ENCODE peak calls at places on chromosomes 16 and 17, in five cellular contexts. T is AG09309, G is foreskin fibroblast, S is body of pancreas, C is mucosa of descending colon. N is an unnamed sample.

GRCh38 chr17:63954402-63955063 is 18.2 kb downstream of the SCN4A start:
- DNase-seq in T (no peak), G (no peak), S (no peak), C (no peak), N (no peak)

GRCh38 chr17:58899191-58899590 is 143.5 kb downstream of the PPM1E start:
- DNase-seq in T (no peak), G (no peak), S (no peak), C (no peak), N (no peak)

GRCh38 chr17:29918922-29919856 is 10.8 kb downstream of the SSH2 start:
- DNase-seq in T (no peak), G (peak), S (no peak), C (no peak), N (peak)

GRCh38 chr16:53509906-53510703 is 7.1 kb upstream of the AKTIP start:
- DNase-seq in T (no peak), G (peak), S (peak), C (peak), N (peak)

GRCh38 chr16:28534542-28535373 is 4.0 kb downstream of the NUPR1 start:
- DNase-seq in T (peak), G (peak), S (peak), C (no peak), N (no peak)

GRCh38 chr16:72467157-72467759 is 295.3 kb upstream of the PMFBP1 start:
- DNase-seq in T (peak), G (peak), S (peak), C (no peak), N (peak)

GRCh38 chr17:8117367-8117979 is 841 bp downstream of the ALOXE3 start:
- DNase-seq in T (no peak), G (no peak), S (no peak), C (no peak), N (no peak)

GRCh38 chr17:43732961-43733360 is 25.6 kb downstream of the SOST start:
- DNase-seq in T (peak), G (peak), S (no peak), C (no peak), N (peak)

GRCh38 chr16:30004811-30005242 is 6.0 kb downstream of the DOC2A start:
- DNase-seq in T (no peak), G (no peak), S (no peak), C (no peak), N (no peak)

GRCh38 chr17:66620528-66620927 is 214.4 kb upstream of the CACNG5 start:
- DNase-seq in T (no peak), G (peak), S (no peak), C (no peak), N (no peak)

GRCh38 chr17:29572691-29573557 is 4.4 kb downstream of the TP53I13 start:
- DNase-seq in T (no peak), G (peak), S (peak), C (peak), N (peak)

GRCh38 chr16:75192606-75193264 is 14.2 kb downstream of the CTRB2 start:
- DNase-seq in T (no peak), G (no peak), S (no peak), C (no peak), N (no peak)

GRCh38 chr16:55555436-55555835 is 11.0 kb upstream of the CAPNS2 start:
- DNase-seq in T (peak), G (peak), S (no peak), C (no peak), N (no peak)

GRCh38 chr16:11296706-11297491 is 15.8 kb upstream of the PRM1 start:
- DNase-seq in T (no peak), G (no peak), S (peak), C (no peak), N (no peak)

GRCh38 chr16:50671644-50672260 is 9.4 kb downstream of the SNX20 start:
- DNase-seq in T (no peak), G (peak), S (no peak), C (no peak), N (peak)

GRCh38 chr17:2120550-2121335 is 65.8 kb downstream of the HIC1 start:
- DNase-seq in T (peak), G (peak), S (no peak), C (no peak), N (no peak)

GRCh38 chr17:37541880-37542675 is 52.4 kb downstream of the DUSP14 start:
- DNase-seq in T (peak), G (peak), S (no peak), C (no peak), N (peak)

GRCh38 chr16:70696952-70697600 is 11.2 kb upstream of the MTSS2 start:
- DNase-seq in T (no peak), G (peak), S (no peak), C (no peak), N (no peak)

GRCh38 chr17:56699186-56699895 is 105.8 kb downstream of the NOG start:
- DNase-seq in T (peak), G (peak), S (peak), C (peak), N (peak)

GRCh38 chr17:75219815-75220214 is 14.3 kb downstream of the NUP85 start:
- DNase-seq in T (no peak), G (no peak), S (no peak), C (no peak), N (no peak)

GRCh38 chr17:8629371-8630226 is 926 bp downstream of the MYH10 start:
- DNase-seq in T (no peak), G (peak), S (peak), C (peak), N (peak)

GRCh38 chr17:55175788-55176425 is 88.9 kb upstream of the HLF start:
- DNase-seq in T (no peak), G (no peak), S (no peak), C (no peak), N (no peak)

GRCh38 chr16:14013571-14014283 is 57.4 kb upstream of the MRTFB start:
- DNase-seq in T (peak), G (peak), S (peak), C (no peak), N (peak)

GRCh38 chr16:67001726-67002125 is 13.3 kb downstream of the CES4A start:
- DNase-seq in T (no peak), G (no peak), S (no peak), C (no peak), N (no peak)

GRCh38 chr17:75096082-75096625 is 8.4 kb downstream of the SLC16A5 start:
- DNase-seq in T (no peak), G (peak), S (peak), C (peak), N (peak)

GRCh38 chr17:74078363-74078762 is 125.1 kb upstream of the RPL38 start:
- DNase-seq in T (no peak), G (no peak), S (no peak), C (no peak), N (no peak)

GRCh38 chr17:74360993-74361612 is 565 bp downstream of the BTBD17 start:
- DNase-seq in T (no peak), G (no peak), S (no peak), C (no peak), N (peak)

GRCh38 chr17:80187090-80187489 is 17.3 kb downstream of the CARD14 start:
- DNase-seq in T (peak), G (no peak), S (no peak), C (no peak), N (no peak)

GRCh38 chr17:70091681-70092080 is 16.7 kb downstream of the KCNJ16 start:
- DNase-seq in T (no peak), G (no peak), S (no peak), C (no peak), N (no peak)

GRCh38 chr17:59853168-59853918 is 39.4 kb downstream of the TUBD1 start:
- DNase-seq in T (peak), G (peak), S (peak), C (peak), N (peak)

GRCh38 chr17:54972406-54973138 is 4.0 kb downstream of the STXBP4 start:
- DNase-seq in T (no peak), G (no peak), S (no peak), C (no peak), N (no peak)

GRCh38 chr17:31397256-31397939 is 5.9 kb downstream of the RAB11FIP4 start:
- DNase-seq in T (no peak), G (no peak), S (no peak), C (no peak), N (no peak)

GRCh38 chr16:54289242-54290051 is 2.9 kb upstream of the IRX3 start:
- DNase-seq in T (no peak), G (no peak), S (no peak), C (no peak), N (no peak)

GRCh38 chr17:69560987-69561441 is 146.5 kb downstream of the MAP2K6 start:
- DNase-seq in T (no peak), G (peak), S (no peak), C (no peak), N (no peak)

GRCh38 chr16:62965831-62966230 is 929.6 kb upstream of the CDH8 start:
- DNase-seq in T (no peak), G (no peak), S (no peak), C (no peak), N (no peak)

GRCh38 chr17:38587956-38588771 is 17.6 kb downstream of the SRCIN1 start:
- DNase-seq in T (no peak), G (no peak), S (no peak), C (no peak), N (no peak)

GRCh38 chr17:3043737-3044365 is 19.6 kb downstream of the OR1D5 start:
- DNase-seq in T (no peak), G (no peak), S (no peak), C (peak), N (no peak)

GRCh38 chr17:12580640-12581039 is 85.0 kb upstream of the MYOCD start:
- DNase-seq in T (no peak), G (no peak), S (no peak), C (no peak), N (no peak)

GRCh38 chr17:42677012-42677857 is 441 bp upstream of the PLEKHH3 start:
- DNase-seq in T (peak), G (peak), S (peak), C (peak), N (peak)

GRCh38 chr16:4318171-4318910 is 2.5 kb downstream of the GLIS2 start:
- DNase-seq in T (no peak), G (no peak), S (no peak), C (no peak), N (peak)
- H3K4me3 ChIP-seq in T (peak), G (peak), S (no peak), C (no peak), N (peak)

DNA sequence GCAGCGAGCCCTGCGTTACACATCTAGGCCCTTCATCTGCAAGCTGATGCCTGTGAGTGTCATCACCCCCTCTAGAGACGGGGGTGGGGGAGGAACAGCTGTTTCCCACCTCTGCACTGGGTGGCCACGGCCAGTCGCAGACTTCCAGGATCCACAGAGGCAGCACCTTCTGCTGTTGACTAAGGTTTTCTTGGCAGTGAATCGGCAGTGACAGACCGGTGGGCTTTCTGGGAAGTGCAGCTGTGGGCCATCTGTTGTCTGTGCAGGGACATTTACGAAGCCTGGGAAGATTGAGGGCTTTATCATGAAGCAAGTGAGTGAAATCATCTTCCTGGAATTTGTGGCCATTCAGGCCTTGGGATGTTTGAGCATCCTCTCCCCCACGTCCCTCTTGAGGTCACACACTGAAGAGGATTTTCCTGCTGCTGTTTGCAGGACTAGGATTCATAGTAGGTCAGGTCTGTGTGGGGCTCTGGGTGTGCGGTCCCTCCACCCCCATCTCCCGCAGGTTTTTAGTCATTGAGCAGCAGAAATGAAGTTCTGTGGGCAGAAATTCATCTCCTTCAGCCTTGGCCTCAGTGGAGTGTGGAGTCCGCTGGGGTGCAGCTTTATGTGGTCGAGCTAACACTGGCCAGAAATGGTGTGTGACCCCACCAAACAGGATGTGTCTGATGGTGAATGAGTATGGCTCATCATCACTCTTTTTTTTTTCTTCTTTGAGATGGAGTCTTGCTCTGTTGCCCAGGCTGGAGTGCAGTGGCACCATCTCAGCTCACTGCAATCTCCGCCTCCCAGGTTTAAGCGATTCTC is 12.0 kb downstream of the PGS1 start:
- DNase-seq in T (peak), G (peak), S (no peak), C (no peak), N (peak)
- TF ChIP-seq CTCF in T (peak), G (no peak), S (no peak), C (no peak), N (no peak)

GRCh38 chr17:49963626-49964538 is 5.1 kb upstream of the DLX4 start:
- DNase-seq in T (no peak), G (peak), S (no peak), C (no peak), N (peak)
- H3K4me3 ChIP-seq in T (no peak), G (no peak), S (no peak), C (no peak), N (no peak)

GRCh38 chr17:34980353-34980680 is at the start of gene LIG3:
- DNase-seq in T (peak), G (peak), S (peak), C (peak), N (peak)

GRCh38 chr17:34979650-34980352 is 511 bp upstream of the LIG3 start:
- DNase-seq in T (no peak), G (peak), S (no peak), C (no peak), N (no peak)

GRCh38 chr17:34981538-34982241 is 1.4 kb downstream of the LIG3 start:
- DNase-seq in T (no peak), G (peak), S (no peak), C (no peak), N (peak)

GRCh38 chr17:34979153-34979552 is 1.2 kb upstream of the LIG3 start:
- DNase-seq in T (no peak), G (no peak), S (no peak), C (no peak), N (no peak)

DNA sequence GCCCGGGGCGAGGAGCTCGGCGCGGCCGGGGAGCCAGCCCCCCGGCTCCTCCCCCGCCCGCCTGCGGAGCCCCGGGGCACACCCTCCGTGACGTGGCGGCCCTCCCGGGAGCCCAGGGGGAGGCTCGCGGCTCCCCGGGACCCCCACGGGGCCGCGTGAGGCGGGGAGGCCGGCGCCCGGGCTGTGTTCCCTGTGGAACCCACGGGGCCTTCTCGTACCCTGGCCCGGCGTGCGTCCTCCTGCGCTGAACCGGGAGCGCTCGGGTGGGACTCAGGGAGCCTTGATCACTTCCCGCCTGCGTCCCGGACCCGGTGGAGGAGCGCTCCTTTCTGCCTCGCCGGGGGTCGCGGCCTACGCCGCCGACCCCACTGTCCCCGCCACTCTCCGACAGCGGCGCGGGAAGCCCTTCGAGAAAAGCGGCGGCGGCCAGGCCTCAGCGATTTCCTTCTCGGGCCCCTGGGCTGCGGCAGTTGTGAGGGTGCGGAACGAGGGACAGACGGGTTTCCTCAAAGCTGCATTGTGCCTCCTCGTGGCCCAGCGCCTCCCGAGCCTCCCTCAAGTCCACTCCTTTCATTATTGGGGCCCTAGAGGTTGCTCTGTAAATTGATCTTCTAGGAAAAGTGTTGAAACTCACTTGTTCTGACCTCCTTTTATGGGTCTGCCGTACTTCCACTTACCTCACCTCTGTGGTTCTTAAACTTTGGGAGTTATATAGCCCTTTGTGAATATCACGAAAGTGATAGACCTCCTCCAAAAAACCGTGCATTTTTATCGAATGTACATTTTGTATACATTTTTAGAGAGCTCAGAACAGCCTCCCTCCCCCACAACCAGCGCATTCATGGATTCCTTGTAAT is 597 bp downstream of the LIG3 start:
- DNase-seq in T (peak), G (peak), S (peak), C (peak), N (peak)
- TF ChIP-seq CTCF in T (peak), G (peak), S (peak), C (no peak), N (peak)

GRCh38 chr16:84822990-84823389 is 3.2 kb downstream of the CRISPLD2 start:
- DNase-seq in T (no peak), G (no peak), S (no peak), C (no peak), N (no peak)
- H3K4me3 ChIP-seq in T (no peak), G (no peak), S (no peak), C (no peak), N (no peak)

GRCh38 chr16:82580293-82580900 is 46.4 kb upstream of the CDH13 start:
- DNase-seq in T (no peak), G (peak), S (peak), C (no peak), N (peak)
- TF ChIP-seq CTCF in T (peak), G (peak), S (no peak), C (no peak), N (no peak)

N was measured in astrocyte of the spinal cord.